ENCODE peak calls at places on chromosome 3, in five cellular contexts. H is K562, J is IMR-90, N is HepG2, R is GM12878. K is an unnamed sample.

GRCh38 chr3:185253645-185254410 is at the start of gene EHHADH:
- DNase-seq in H (peak; percentile 82), J (peak; percentile 44), N (peak; percentile 64), R (no peak), K (peak; percentile 93)

GRCh38 chr3:128559486-128560225 is 66.7 kb upstream of the GATA2 start:
- DNase-seq in H (no peak), J (peak; percentile 17), N (no peak), R (no peak), K (no peak)

GRCh38 chr3:185716436-185717090 is 108.3 kb downstream of the IGF2BP2 start:
- DNase-seq in H (no peak), J (no peak), N (no peak), R (no peak), K (no peak)

GRCh38 chr3:138409171-138409570 is 25.2 kb upstream of the ESYT3 start:
- DNase-seq in H (no peak), J (peak; percentile 6), N (no peak), R (no peak), K (no peak)

GRCh38 chr3:97763586-97764148 is 891 bp upstream of the ARL6 start:
- DNase-seq in H (peak; percentile 2), J (peak; percentile 0), N (no peak), R (no peak), K (peak; percentile 10)

GRCh38 chr3:172622916-172623700 is 87.8 kb downstream of the NCEH1 start:
- DNase-seq in H (no peak), J (peak; percentile 71), N (no peak), R (no peak), K (peak; percentile 41)

GRCh38 chr3:156150434-156151066 is 30.2 kb downstream of the KCNAB1 start:
- DNase-seq in H (peak; percentile 43), J (peak; percentile 64), N (peak; percentile 26), R (no peak), K (peak; percentile 40)

GRCh38 chr3:136860541-136860940 is 1.5 kb upstream of the NCK1 start:
- DNase-seq in H (no peak), J (no peak), N (no peak), R (no peak), K (no peak)

GRCh38 chr3:82496890-82497560 is 735.6 kb upstream of the GBE1 start:
- DNase-seq in H (peak; percentile 6), J (no peak), N (peak; percentile 38), R (no peak), K (peak; percentile 14)

GRCh38 chr3:73086071-73086494 is 24.6 kb downstream of the EBLN2 start:
- DNase-seq in H (peak; percentile 42), J (peak; percentile 43), N (peak; percentile 34), R (no peak), K (peak; percentile 71)

GRCh38 chr3:121529308-121529707 is 16.5 kb downstream of the POLQ start:
- DNase-seq in H (peak; percentile 19), J (peak; percentile 35), N (peak; percentile 3), R (no peak), K (peak; percentile 25)

GRCh38 chr3:27724459-27725197 is 2.5 kb upstream of the EOMES start:
- DNase-seq in H (no peak), J (no peak), N (no peak), R (no peak), K (no peak)

GRCh38 chr3:62188547-62189375 is 184.6 kb downstream of the FEZF2 start:
- DNase-seq in H (peak; percentile 66), J (peak; percentile 75), N (peak; percentile 48), R (no peak), K (peak; percentile 76)

GRCh38 chr3:39318311-39318710 is 11.2 kb upstream of the CCR8 start:
- DNase-seq in H (no peak), J (no peak), N (no peak), R (no peak), K (no peak)

DNA sequence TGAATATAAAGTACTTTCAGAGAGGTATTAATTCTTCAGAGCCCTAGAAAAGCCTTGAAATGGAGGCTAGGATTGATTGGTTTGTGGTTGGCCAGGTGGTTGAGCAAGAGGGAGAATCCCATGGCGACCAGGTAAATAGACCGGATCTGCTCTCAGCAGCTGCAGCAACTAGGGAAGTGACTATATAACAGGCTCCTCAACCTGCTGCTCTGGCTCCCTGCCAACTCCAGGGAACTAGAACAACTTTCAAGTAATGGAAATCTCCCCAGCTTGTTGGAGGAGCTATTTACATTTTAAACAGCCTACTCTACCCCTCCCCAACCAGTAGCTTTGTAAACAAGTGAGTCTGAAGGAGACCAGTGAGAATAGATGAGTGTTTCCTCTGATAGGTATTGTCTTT is 121.8 kb upstream of the CADM2 start:
- DNase-seq in H (no peak), J (no peak), N (no peak), R (no peak), K (no peak)
- TF ChIP-seq MXI1 in H (no peak), J (no peak), N (no peak), R (no peak), K (no peak)

DNA sequence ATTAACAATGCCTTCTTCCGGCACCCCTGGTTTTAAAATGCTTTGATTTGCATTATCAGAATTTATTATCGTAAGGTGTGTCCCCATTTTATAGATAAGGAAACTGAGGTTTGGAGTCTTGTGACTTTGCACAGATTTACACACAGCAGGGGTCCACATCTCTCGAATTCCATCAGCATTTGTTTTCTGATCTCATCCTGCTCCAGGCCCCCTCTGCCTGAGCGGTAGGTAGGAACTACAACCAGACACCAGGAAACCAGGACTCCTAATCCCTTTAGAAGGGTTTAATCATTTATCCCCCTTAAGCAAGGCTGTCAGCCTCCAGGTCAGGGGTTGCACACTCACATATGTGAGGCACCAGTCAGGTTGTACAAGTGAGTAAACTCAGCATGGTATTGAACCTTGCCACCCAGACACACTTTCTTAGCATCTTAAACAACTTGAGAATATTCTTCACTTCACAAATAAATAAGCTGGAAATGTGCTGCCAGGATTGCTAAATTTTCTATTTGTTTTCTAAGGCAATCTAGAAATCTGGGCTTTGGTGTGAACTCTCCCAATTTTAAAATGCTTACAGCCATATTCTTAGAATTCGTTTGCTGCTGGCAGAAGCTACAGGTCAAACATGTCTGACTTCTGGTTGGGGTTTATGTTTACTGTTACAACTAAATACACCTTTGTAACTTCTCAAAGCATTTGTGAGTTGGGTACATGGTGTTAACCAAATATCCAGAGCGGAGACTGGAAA is 31.7 kb upstream of the CMTM7 start:
- DNase-seq in H (no peak), J (no peak), N (no peak), R (no peak), K (no peak)
- TF ChIP-seq MXI1 in H (no peak), J (no peak), N (no peak), R (no peak), K (no peak)

GRCh38 chr3:7504886-7505775 is 644.2 kb downstream of the GRM7 start:
- DNase-seq in H (no peak), J (no peak), N (peak; percentile 4), R (no peak), K (no peak)
- TF ChIP-seq MXI1 in H (no peak), J (no peak), N (no peak), R (no peak), K (no peak)

GRCh38 chr3:65483475-65483874 is 555.2 kb downstream of the MAGI1 start:
- DNase-seq in H (no peak), J (no peak), N (no peak), R (no peak), K (no peak)
- TF ChIP-seq MXI1 in H (no peak), J (no peak), N (no peak), R (no peak), K (no peak)

GRCh38 chr3:187987162-187987561 is 166.8 kb upstream of the LPP start:
- DNase-seq in H (no peak), J (no peak), N (no peak), R (no peak), K (no peak)

GRCh38 chr3:187987919-187988318 is 166.0 kb upstream of the LPP start:
- DNase-seq in H (no peak), J (no peak), N (no peak), R (no peak), K (no peak)

GRCh38 chr3:187985636-187986035 is 168.3 kb upstream of the LPP start:
- DNase-seq in H (no peak), J (peak; percentile 36), N (no peak), R (no peak), K (no peak)

GRCh38 chr3:187983484-187984124 is 170.4 kb upstream of the LPP start:
- DNase-seq in H (no peak), J (no peak), N (peak; percentile 93), R (no peak), K (no peak)

GRCh38 chr3:187986514-187986934 is 167.4 kb upstream of the LPP start:
- DNase-seq in H (no peak), J (peak; percentile 96), N (no peak), R (no peak), K (no peak)
- TF ChIP-seq MXI1 in H (no peak), J (no peak), N (no peak), R (no peak), K (no peak)